ENCODE peak calls at places on chromosomes 1 and 21, in four cellular contexts. B is GM12878, W is HepG2, X is K562. I is an unnamed sample.

GRCh38 chr1:185144233-185144632 is 12.5 kb downstream of the TRMT1L start:
- DNase-seq in X (no peak), W (no peak), B (no peak), I (no peak)

GRCh38 chr21:42404534-42404933 is 832 bp downstream of the UBASH3A start:
- DNase-seq in X (no peak), B (no peak), W (no peak), I (no peak)

GRCh38 chr1:112423207-112423606 is 27.2 kb downstream of the CTTNBP2NL start:
- DNase-seq in W (no peak), X (no peak), B (no peak), I (no peak)

GRCh38 chr1:19044471-19044870 is 88.0 kb upstream of the IFFO2 start:
- DNase-seq in W (no peak), X (no peak), B (no peak), I (no peak)

GRCh38 chr21:41142051-41142795 is 25.7 kb upstream of the BACE2 start:
- DNase-seq in W (peak; percentile 2), X (no peak), B (no peak), I (no peak)

GRCh38 chr1:27106561-27107323 is 48.2 kb downstream of the SLC9A1 start:
- DNase-seq in X (no peak), B (no peak), W (no peak), I (no peak)

GRCh38 chr1:4689941-4690635 is 35.7 kb downstream of the AJAP1 start:
- DNase-seq in W (no peak), X (no peak), B (no peak), I (no peak)

GRCh38 chr1:29639741-29640427 is 403.6 kb downstream of the PTPRU start:
- DNase-seq in X (no peak), B (no peak), W (no peak), I (no peak)

GRCh38 chr21:36917487-36918158 is 48.8 kb downstream of the HLCS start:
- DNase-seq in X (no peak), W (peak; percentile 55), B (no peak), I (peak; percentile 63)

DNA sequence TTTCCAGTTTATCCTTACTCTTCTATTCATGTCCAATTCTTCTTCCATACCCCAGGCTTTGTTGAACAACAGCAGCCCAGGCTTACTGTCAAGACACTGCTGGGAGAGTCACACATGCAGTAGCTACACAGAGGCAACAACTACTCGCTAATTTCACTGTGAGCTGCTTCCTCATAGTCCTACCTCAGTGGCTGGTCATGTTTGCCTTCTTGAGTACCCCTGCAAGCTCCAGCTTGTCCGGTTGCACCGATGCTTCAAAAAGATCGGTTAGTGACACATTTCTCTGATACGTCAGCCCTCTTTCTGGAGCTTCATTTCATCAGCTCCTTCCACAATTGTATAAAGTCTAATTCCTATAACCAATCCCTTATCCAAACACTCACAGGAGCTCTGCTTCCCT is 246.7 kb upstream of the NFIA start:
- DNase-seq in X (no peak), W (no peak), B (no peak), I (no peak)
- TF ChIP-seq SP1 in X (no peak), W (no peak), B (no peak), I (no peak)

DNA sequence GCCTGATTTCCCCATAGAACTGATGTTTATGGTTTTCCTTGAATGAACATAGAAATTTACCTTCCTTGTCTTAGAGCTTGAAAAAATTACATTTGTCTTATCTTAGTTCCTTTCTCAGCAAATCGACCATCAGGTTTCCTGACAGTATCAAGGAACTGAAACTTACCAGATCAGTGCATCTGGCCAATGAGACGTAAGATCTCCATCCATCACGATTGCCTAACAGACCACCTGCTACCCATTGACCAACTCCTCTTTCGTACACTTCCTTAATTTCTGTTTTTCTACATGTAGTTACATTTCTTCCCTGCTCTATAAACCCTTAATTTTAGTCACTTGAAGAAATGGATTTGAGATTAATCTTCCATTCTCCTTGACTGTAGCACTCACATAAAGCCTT is 57.4 kb upstream of the TMPRSS15 start:
- DNase-seq in B (no peak), X (no peak), W (no peak), I (no peak)
- TF ChIP-seq TARDBP in B (no peak), X (no peak), W (no peak), I (no peak)

GRCh38 chr1:26029054-26029863 is 7.7 kb downstream of the EXTL1 start:
- DNase-seq in X (peak; percentile 45), W (no peak), B (no peak), I (no peak)

GRCh38 chr1:26025517-26025916 is 3.9 kb downstream of the EXTL1 start:
- DNase-seq in W (no peak), X (no peak), B (no peak), I (no peak)

GRCh38 chr1:26028490-26028980 is 7.0 kb downstream of the EXTL1 start:
- DNase-seq in B (no peak), W (peak; percentile 65), X (no peak), I (no peak)

GRCh38 chr1:26029864-26030481 is 8.4 kb downstream of the EXTL1 start:
- DNase-seq in X (peak; percentile 58), W (no peak), B (no peak), I (no peak)

GRCh38 chr1:26027716-26028489 is 6.3 kb downstream of the EXTL1 start:
- DNase-seq in X (peak; percentile 57), B (no peak), W (no peak), I (no peak)
- TF ChIP-seq SP1 in X (no peak), B (no peak), W (no peak), I (no peak)

GRCh38 chr1:79663916-79664315 is 657.4 kb upstream of the ADGRL4 start:
- DNase-seq in W (no peak), B (no peak), X (no peak), I (no peak)
- TF ChIP-seq TARDBP in W (no peak), B (no peak), X (no peak), I (no peak)

DNA sequence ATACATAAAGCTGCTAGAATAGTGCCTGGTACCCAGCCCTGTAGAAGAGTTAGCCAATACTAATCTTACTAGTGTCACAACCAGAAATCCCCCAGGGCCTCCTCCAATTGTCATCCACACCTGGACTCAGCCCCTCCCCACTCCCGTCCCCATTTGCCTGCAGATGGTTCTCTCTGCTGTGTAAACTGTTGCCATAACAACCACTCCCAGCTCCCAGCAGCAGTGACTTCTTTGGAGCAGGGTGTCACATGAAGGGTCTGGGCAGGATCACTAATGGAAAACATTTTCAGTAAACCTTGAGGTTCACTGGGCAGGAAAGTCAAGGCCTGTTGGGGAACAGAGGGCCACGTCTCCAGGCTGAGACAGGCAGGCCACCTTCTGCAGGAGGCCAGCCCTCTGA is 126.0 kb upstream of the IPO9 start:
- DNase-seq in B (no peak), X (peak; percentile 27), W (no peak), I (no peak)
- TF ChIP-seq SP1 in B (no peak), X (no peak), W (no peak), I (no peak)

GRCh38 chr1:209737118-209737505 is 18.7 kb upstream of the TRAF3IP3 start:
- DNase-seq in W (no peak), X (no peak), B (no peak), I (no peak)

GRCh38 chr1:209733409-209734192 is 22.3 kb upstream of the TRAF3IP3 start:
- DNase-seq in B (no peak), X (no peak), W (no peak), I (no peak)

GRCh38 chr1:209728466-209728865 is 23.8 kb downstream of the HSD11B1 start:
- DNase-seq in B (no peak), X (no peak), W (no peak), I (no peak)

GRCh38 chr1:209736467-209737117 is 19.3 kb upstream of the TRAF3IP3 start:
- DNase-seq in W (no peak), B (no peak), X (no peak), I (no peak)

DNA sequence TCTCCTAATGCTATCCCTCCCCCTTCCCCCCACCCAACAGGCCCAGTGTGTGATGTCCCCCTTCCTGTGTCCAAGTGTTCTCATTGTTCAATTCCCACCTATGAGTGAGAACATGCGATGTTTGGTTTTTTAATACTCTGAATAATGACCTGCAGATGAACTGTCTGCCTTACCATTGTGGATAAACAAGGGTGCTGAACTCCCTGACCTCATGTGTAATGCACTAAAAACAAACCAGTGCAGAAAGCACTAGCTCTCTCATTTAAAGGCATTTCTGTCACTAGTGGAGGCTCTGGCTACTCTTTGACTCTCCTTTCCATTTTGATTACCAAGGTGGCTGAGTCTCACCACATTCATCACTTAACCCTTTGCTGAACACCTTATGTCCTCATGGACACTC is 23.1 kb upstream of the TRAF3IP3 start:
- DNase-seq in B (no peak), X (no peak), W (no peak), I (no peak)
- TF ChIP-seq TARDBP in B (no peak), X (no peak), W (no peak), I (no peak)

GRCh38 chr1:50452700-50453099 is 29.5 kb upstream of the DMRTA2 start:
- DNase-seq in X (no peak), W (no peak), B (no peak), I (no peak)
- TF ChIP-seq SP1 in X (no peak), W (no peak), B (no peak), I (no peak)

GRCh38 chr1:212104586-212105282 is 69.2 kb downstream of the DTL start:
- DNase-seq in B (no peak), X (no peak), W (peak; percentile 29), I (no peak)
- TF ChIP-seq TARDBP in B (no peak), X (no peak), W (no peak), I (no peak)

GRCh38 chr1:24212376-24212775 is 25.3 kb upstream of the IFNLR1 start:
- DNase-seq in W (no peak), X (no peak), B (no peak), I (no peak)

GRCh38 chr1:24221246-24221645 is 34.2 kb upstream of the IFNLR1 start:
- DNase-seq in B (no peak), W (no peak), X (no peak), I (no peak)

GRCh38 chr1:24216254-24216653 is 29.2 kb upstream of the IFNLR1 start:
- DNase-seq in X (no peak), B (no peak), W (no peak), I (no peak)

GRCh38 chr1:24215226-24215814 is 28.2 kb upstream of the IFNLR1 start:
- DNase-seq in W (no peak), B (no peak), X (no peak), I (no peak)

GRCh38 chr1:24216730-24217129 is 29.6 kb upstream of the IFNLR1 start:
- DNase-seq in W (no peak), B (no peak), X (no peak), I (no peak)
- TF ChIP-seq SP1 in W (no peak), B (no peak), X (no peak), I (no peak)

DNA sequence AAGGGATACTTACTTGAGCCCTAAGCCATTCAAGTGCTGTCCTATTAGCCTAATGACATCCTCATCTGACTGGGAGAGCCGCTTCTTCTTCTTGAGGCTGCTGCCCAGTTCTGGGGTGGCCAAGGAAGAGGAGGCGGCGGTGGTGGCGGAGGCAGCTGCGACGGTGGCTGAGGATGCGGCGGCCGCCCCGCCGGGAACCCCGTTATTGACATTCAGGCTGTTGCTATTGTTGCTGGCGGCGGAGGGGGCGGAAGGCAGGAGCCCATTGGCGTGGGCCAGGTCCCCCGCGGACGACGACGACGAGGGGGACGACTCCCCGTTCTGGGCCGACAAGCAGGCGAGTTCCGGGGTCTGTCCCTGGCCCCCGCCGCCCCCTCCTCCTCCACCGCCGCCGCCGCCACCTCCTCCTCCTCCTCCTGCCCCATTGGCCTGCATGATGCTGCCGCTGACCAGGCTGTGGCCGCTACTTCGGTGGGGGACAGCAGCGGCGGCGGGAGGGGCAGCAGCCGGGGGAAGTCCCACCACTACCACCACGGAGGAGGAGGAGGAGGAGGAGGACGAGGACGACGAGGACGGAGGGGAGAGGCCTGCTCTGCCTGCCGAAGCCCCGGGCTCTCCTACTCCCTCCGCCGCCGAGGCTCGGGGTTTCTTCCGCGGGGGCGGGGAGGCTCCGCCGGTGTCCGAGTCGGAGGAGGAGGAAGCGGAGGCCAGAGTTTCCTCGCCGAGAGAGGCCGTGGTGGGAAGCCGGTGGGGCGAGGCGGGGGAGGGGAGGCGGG is 738 bp downstream of the WDR26 start:
- DNase-seq in W (no peak), X (no peak), B (no peak), I (peak; percentile 36)
- TF ChIP-seq TARDBP in W (no peak), X (no peak), B (no peak), I (no peak)

I was measured in HEK293T.